ENCODE peak calls at places on chromosomes 1 and 21, in five cellular contexts. M is heart left ventricle, V is left lung, W is endothelial cell, L is tibial nerve. O is an unnamed sample.
A peak's percentile ranks its signal among the peaks of the same experiment; 100 is the strongest.

GRCh38 chr1:166189126-166189525 is 22.3 kb upstream of the FAM78B start:
- DNase-seq in W (no peak), M (no peak), V (no peak), L (no peak), O (no peak)

GRCh38 chr1:5620997-5621396 is 371.2 kb downstream of the NPHP4 start:
- DNase-seq in W (peak; percentile 60), L (no peak), V (no peak), M (no peak), O (no peak)

GRCh38 chr1:24255226-24255625 is 63.9 kb upstream of the GRHL3 start:
- DNase-seq in V (no peak), M (no peak), L (no peak), W (no peak), O (no peak)

GRCh38 chr1:2399890-2400575 is 8.4 kb downstream of the RER1 start:
- DNase-seq in L (no peak), M (no peak), V (no peak), W (no peak), O (no peak)

GRCh38 chr1:93993731-93994130 is 84.5 kb upstream of the GCLM start:
- DNase-seq in V (no peak), M (no peak), W (no peak), L (no peak), O (no peak)

GRCh38 chr1:221439734-221440436 is 302.0 kb downstream of the DUSP10 start:
- DNase-seq in V (no peak), L (no peak), M (no peak), W (no peak), O (no peak)

GRCh38 chr1:185823471-185823870 is 89.3 kb downstream of the HMCN1 start:
- DNase-seq in L (no peak), V (no peak), M (no peak), W (no peak), O (no peak)

GRCh38 chr1:198246331-198246730 is 89.5 kb downstream of the NEK7 start:
- DNase-seq in V (no peak), M (no peak), W (no peak), L (no peak), O (no peak)

GRCh38 chr1:182739545-182739944 is 50.0 kb upstream of the NPL start:
- DNase-seq in W (no peak), V (no peak), L (no peak), M (no peak), O (no peak)

GRCh38 chr1:180922637-180923023 is 9.9 kb downstream of the KIAA1614 start:
- DNase-seq in L (no peak), W (no peak), V (no peak), M (no peak), O (no peak)

GRCh38 chr1:227532019-227532619 is 31.2 kb upstream of the ZNF678 start:
- DNase-seq in W (no peak), V (no peak), M (no peak), L (no peak), O (no peak)

GRCh38 chr1:25695991-25696330 is 79.4 kb downstream of the MAN1C1 start:
- DNase-seq in W (no peak), M (no peak), V (no peak), L (peak; percentile 51), O (no peak)

GRCh38 chr1:242065813-242066212 is 66.9 kb upstream of the MAP1LC3C start:
- DNase-seq in M (no peak), V (no peak), W (no peak), L (no peak), O (no peak)

GRCh38 chr1:205971082-205971481 is 27.8 kb upstream of the SLC26A9 start:
- DNase-seq in W (no peak), M (no peak), L (no peak), V (no peak), O (no peak)

GRCh38 chr1:207404849-207405525 is 49.1 kb upstream of the CR2 start:
- DNase-seq in W (no peak), M (no peak), V (no peak), L (no peak), O (no peak)

GRCh38 chr21:31201144-31201543 is 142.9 kb downstream of the TIAM1 start:
- DNase-seq in W (no peak), V (no peak), M (no peak), L (no peak), O (no peak)

GRCh38 chr1:9371391-9371935 is 78.8 kb downstream of the SPSB1 start:
- DNase-seq in L (peak; percentile 48), V (peak; percentile 46), W (peak; percentile 67), M (peak; percentile 54), O (no peak)

GRCh38 chr1:14538335-14538734 is 60.1 kb upstream of the KAZN start:
- DNase-seq in M (no peak), L (no peak), W (no peak), V (no peak), O (no peak)
- TF ChIP-seq CTCF in M (no peak), L (no peak), W (no peak), V (no peak), O (no peak)

DNA sequence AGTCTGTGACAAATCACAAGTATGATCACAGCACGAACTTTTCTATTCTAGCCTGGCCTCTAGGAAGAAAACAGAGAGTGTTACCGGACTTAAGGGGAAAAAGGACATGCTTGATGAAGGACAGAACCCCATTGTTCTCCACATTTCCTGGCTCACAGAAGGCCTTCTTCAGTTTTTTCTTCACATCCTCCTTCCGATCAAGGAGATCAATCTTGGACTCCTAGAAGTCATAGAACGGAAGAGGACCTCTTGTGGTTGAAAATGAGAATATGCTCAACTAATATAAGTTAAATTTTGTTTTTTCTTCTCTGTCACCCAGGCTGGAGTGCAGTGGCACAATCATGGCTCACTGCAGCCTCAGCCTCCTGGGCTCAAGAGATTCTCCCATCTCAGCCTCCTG is 30.3 kb downstream of the YARS1 start:
- DNase-seq in L (no peak), M (no peak), W (no peak), V (no peak), O (no peak)
- TF ChIP-seq CTCF in L (peak; percentile 8), M (peak; percentile 31), W (peak; percentile 39), V (no peak), O (no peak)

GRCh38 chr1:47415728-47416318 is at the start of gene FOXE3:
- DNase-seq in V (no peak), M (no peak), L (no peak), W (no peak), O (no peak)

GRCh38 chr1:47418681-47419272 is 2.7 kb downstream of the FOXE3 start:
- DNase-seq in M (no peak), L (no peak), V (no peak), W (no peak), O (no peak)

GRCh38 chr1:47417129-47418044 is 1.3 kb downstream of the FOXE3 start:
- DNase-seq in W (no peak), L (no peak), V (no peak), M (no peak), O (no peak)

GRCh38 chr1:47418122-47418521 is 2.0 kb downstream of the FOXE3 start:
- DNase-seq in V (no peak), M (no peak), W (no peak), L (no peak), O (no peak)

GRCh38 chr1:47416319-47417128 is 439 bp downstream of the FOXE3 start:
- DNase-seq in V (no peak), L (no peak), M (no peak), W (no peak), O (no peak)
- TF ChIP-seq CTCF in V (no peak), L (no peak), M (no peak), W (no peak), O (no peak)

GRCh38 chr1:209875510-209875909 is 47.7 kb downstream of the UTP25 start:
- DNase-seq in V (no peak), L (no peak), M (no peak), W (peak; percentile 13), O (no peak)
- TF ChIP-seq CTCF in V (peak; percentile 9), L (no peak), M (peak; percentile 16), W (no peak), O (no peak)

GRCh38 chr1:233025156-233025555 is 74.7 kb downstream of the NTPCR start:
- DNase-seq in V (peak; percentile 38), L (no peak), M (peak; percentile 46), W (peak; percentile 75), O (no peak)
- TF ChIP-seq CTCF in V (peak; percentile 32), L (peak; percentile 21), M (peak; percentile 74), W (peak; percentile 45), O (no peak)

GRCh38 chr1:74767490-74767889 is 34.5 kb downstream of the TYW3 start:
- DNase-seq in L (no peak), M (no peak), W (peak; percentile 20), V (no peak), O (no peak)
- TF ChIP-seq CTCF in L (peak; percentile 15), M (no peak), W (peak; percentile 49), V (no peak), O (no peak)